ENCODE peak calls at places on chromosomes 4 and X, in five cellular contexts. R, N, U, M and G are unnamed samples.

GRCh38 chr4:173272987-173273386 is 61.2 kb downstream of the HMGB2 start:
- DNase-seq in M (no peak), R (no peak), N (no peak), U (peak), G (no peak)

GRCh38 chr4:134320048-134320447 is 118.5 kb upstream of the PABPC4L start:
- DNase-seq in N (no peak), R (no peak), M (no peak), U (no peak), G (no peak)

GRCh38 chr4:4704267-4704666 is 155.2 kb upstream of the MSX1 start:
- DNase-seq in N (no peak), U (peak), R (no peak), M (no peak), G (no peak)

GRCh38 chrX:17814557-17814956 is 46.5 kb downstream of the RAI2 start:
- DNase-seq in N (no peak), R (no peak), U (peak), M (no peak), G (no peak)

GRCh38 chr4:70041652-70042286 is 8.5 kb upstream of the HTN1 start:
- DNase-seq in N (no peak), U (no peak), M (no peak), R (no peak), G (no peak)

GRCh38 chrX:122816288-122816687 is 367.8 kb upstream of the GRIA3 start:
- DNase-seq in U (no peak), R (no peak), M (no peak), N (no peak), G (no peak)

GRCh38 chr4:136743238-136743637 is 789.1 kb downstream of the PCDH18 start:
- DNase-seq in U (no peak), M (no peak), N (no peak), R (no peak), G (no peak)

GRCh38 chr4:145808021-145808650 is 128.2 kb downstream of the C4orf51 start:
- DNase-seq in U (peak), R (no peak), N (no peak), M (no peak), G (peak)

GRCh38 chr4:149980941-149981340 is 97.3 kb upstream of the DCLK2 start:
- DNase-seq in U (peak), M (peak), N (peak), R (peak), G (peak)

GRCh38 chrX:33725556-33726232 is 406.4 kb downstream of the FAM47A start:
- DNase-seq in U (peak), R (peak), N (peak), M (peak), G (peak)

GRCh38 chr4:113840850-113841249 is 79.3 kb upstream of the CAMK2D start:
- DNase-seq in N (no peak), M (no peak), U (no peak), R (no peak), G (no peak)

GRCh38 chr4:164935363-164935762 is 42.1 kb downstream of the TRIM61 start:
- DNase-seq in R (peak), M (peak), U (no peak), N (no peak), G (no peak)

GRCh38 chrX:122441451-122441850 is 742.6 kb upstream of the GRIA3 start:
- DNase-seq in U (no peak), N (no peak), R (no peak), M (no peak), G (no peak)

GRCh38 chrX:39777623-39778025 is 320.1 kb downstream of the BCOR start:
- DNase-seq in M (no peak), N (no peak), U (no peak), R (no peak), G (no peak)

GRCh38 chr4:158754385-158755180 is 14.2 kb upstream of the FNIP2 start:
- DNase-seq in N (no peak), R (no peak), U (no peak), M (no peak), G (no peak)

GRCh38 chr4:10582059-10582686 is 102.4 kb downstream of the CLNK start:
- DNase-seq in N (peak), U (peak), R (peak), M (no peak), G (peak)

GRCh38 chr4:87038837-87039715 is 104.3 kb downstream of the AFF1 start:
- DNase-seq in M (peak), U (peak), N (peak), R (peak), G (peak)

GRCh38 chr4:95415346-95415771 is 133.4 kb downstream of the UNC5C start:
- DNase-seq in R (no peak), N (no peak), M (no peak), U (peak), G (peak)

GRCh38 chr4:139014391-139015268 is 951 bp upstream of the NOCT start:
- DNase-seq in M (no peak), N (no peak), R (no peak), U (peak), G (peak)

GRCh38 chr4:34964613-34965012 is 1279.7 kb downstream of the ARAP2 start:
- DNase-seq in N (no peak), M (no peak), U (no peak), R (peak), G (no peak)

GRCh38 chrX:133523094-133523493 is 107.8 kb upstream of the GPC4 start:
- DNase-seq in M (no peak), U (no peak), N (peak), R (no peak), G (peak)

GRCh38 chrX:44071847-44072545 is 98.8 kb upstream of the NDP start:
- DNase-seq in N (no peak), R (no peak), M (no peak), U (peak), G (peak)

GRCh38 chr4:106365613-106366012 is 3.0 kb downstream of the GIMD1 start:
- DNase-seq in N (peak), U (peak), M (no peak), R (no peak), G (peak)